ENCODE peak calls at places on chromosomes 3 and 15, in nine cellular contexts. O is C1 segment of cervical spinal cord; F is myocyte; B is non-pigmented ciliary epithelial cell; V is GM23248; N is GM12865; X is HTR-8/SVneo; U is stimulated activated CD8-positive, alpha-beta memory T cell treated with anti-CD3 and anti-CD28 coated beads, Interleukin-12 subunit alpha, Interleukin-12 subunit beta, amount 100 ng/mL, for 4 hours; J is KG1. S is an unnamed sample.
A peak's percentile ranks its signal among the peaks of the same experiment; 100 is the strongest.

GRCh38 chr15:33722005-33722672 is 246.2 kb upstream of the CHRM5 start:
- DNase-seq in O (no peak), F (no peak), B (peak; percentile 62), V (peak; percentile 83), N (peak; percentile 37), X (no peak), U (no peak), J (no peak), S (no peak)

GRCh38 chr3:126531051-126531330 is 7.0 kb downstream of the CHST13 start:
- DNase-seq in O (no peak), F (no peak), B (no peak), V (no peak), N (no peak), X (no peak), U (no peak), J (no peak), S (no peak)

GRCh38 chr3:15576475-15576874 is 24.9 kb downstream of the HACL1 start:
- DNase-seq in O (no peak), F (no peak), B (no peak), V (no peak), N (no peak), X (no peak), U (no peak), J (no peak), S (no peak)

GRCh38 chr15:66472176-66472999 is 25.2 kb downstream of the SNAPC5 start:
- DNase-seq in O (no peak), F (peak; percentile 50), B (no peak), V (peak; percentile 43), N (peak; percentile 89), X (no peak), U (peak; percentile 6), J (no peak), S (no peak)

GRCh38 chr3:120780977-120781376 is 38.4 kb downstream of the GTF2E1 start:
- DNase-seq in O (no peak), F (peak; percentile 96), B (peak; percentile 72), V (peak; percentile 78), N (peak; percentile 90), X (peak; percentile 64), U (no peak), J (no peak), S (peak; percentile 36)

GRCh38 chr3:64094713-64095079 is 71.4 kb upstream of the PSMD6 start:
- DNase-seq in O (no peak), F (no peak), B (no peak), V (no peak), N (no peak), X (no peak), U (no peak), J (no peak), S (no peak)

GRCh38 chr3:128426128-128426921 is 40.4 kb downstream of the DNAJB8 start:
- DNase-seq in O (no peak), F (peak; percentile 31), B (no peak), V (peak; percentile 69), N (peak; percentile 48), X (peak; percentile 72), U (peak; percentile 35), J (no peak), S (no peak)

GRCh38 chr3:157029365-157029790 is 130.6 kb downstream of the CCNL1 start:
- DNase-seq in O (no peak), F (no peak), B (no peak), V (no peak), N (peak; percentile 6), X (no peak), U (no peak), J (no peak), S (no peak)

GRCh38 chr3:50490438-50490970 is 12.9 kb downstream of the CACNA2D2 start:
- DNase-seq in O (no peak), F (no peak), B (no peak), V (no peak), N (no peak), X (no peak), U (no peak), J (no peak), S (no peak)

GRCh38 chr3:177615015-177615414 is 417.7 kb upstream of the TBL1XR1 start:
- DNase-seq in O (no peak), F (peak; percentile 71), B (peak; percentile 99), V (peak; percentile 62), N (no peak), X (peak; percentile 37), U (no peak), J (peak; percentile 49), S (no peak)

GRCh38 chr3:70108072-70108471 is 108.5 kb downstream of the SAMMSON start:
- DNase-seq in O (no peak), F (peak; percentile 5), B (no peak), V (peak; percentile 8), N (peak; percentile 52), X (no peak), U (no peak), J (no peak), S (no peak)

GRCh38 chr3:110799236-110799635 is 272.4 kb upstream of the NECTIN3 start:
- DNase-seq in O (no peak), F (no peak), B (no peak), V (peak; percentile 60), N (no peak), X (peak; percentile 5), U (no peak), J (no peak), S (no peak)

GRCh38 chr3:35537265-35537664 is 102.1 kb upstream of the ARPP21 start:
- DNase-seq in O (no peak), F (no peak), B (no peak), V (no peak), N (no peak), X (no peak), U (no peak), J (no peak), S (no peak)

GRCh38 chr15:99446565-99447496 is 119.0 kb upstream of the MEF2A start:
- DNase-seq in O (no peak), F (no peak), B (no peak), V (no peak), N (no peak), X (no peak), U (no peak), J (no peak), S (no peak)

GRCh38 chr15:62928242-62928995 is 114.1 kb upstream of the TPM1 start:
- DNase-seq in O (no peak), F (peak; percentile 59), B (peak; percentile 89), V (peak; percentile 99), N (no peak), X (peak; percentile 50), U (no peak), J (no peak), S (no peak)

GRCh38 chr3:159824341-159824740 is 164.3 kb upstream of the IL12A start:
- DNase-seq in O (no peak), F (peak; percentile 90), B (peak; percentile 86), V (peak; percentile 87), N (no peak), X (peak; percentile 81), U (no peak), J (no peak), S (peak; percentile 56)

GRCh38 chr15:68930268-68931022 is at the start of gene SPESP1:
- DNase-seq in O (peak; percentile 3), F (peak; percentile 77), B (no peak), V (peak; percentile 3), N (no peak), X (no peak), U (peak; percentile 7), J (no peak), S (no peak)

GRCh38 chr15:44033894-44034293 is 161.2 kb downstream of the FRMD5 start:
- DNase-seq in O (peak; percentile 4), F (peak; percentile 72), B (no peak), V (peak; percentile 78), N (no peak), X (no peak), U (no peak), J (no peak), S (peak; percentile 16)

GRCh38 chr15:79023546-79023890 is 67.1 kb downstream of the RASGRF1 start:
- DNase-seq in O (no peak), F (no peak), B (no peak), V (no peak), N (no peak), X (no peak), U (no peak), J (no peak), S (no peak)

GRCh38 chr3:102132370-102132769 is 283.1 kb downstream of the NFKBIZ start:
- DNase-seq in O (no peak), F (peak; percentile 33), B (no peak), V (peak; percentile 17), N (no peak), X (no peak), U (no peak), J (no peak), S (no peak)

GRCh38 chr15:29917600-29918597 is 95.6 kb upstream of the TJP1 start:
- DNase-seq in O (no peak), F (no peak), B (no peak), V (peak; percentile 56), N (no peak), X (no peak), U (no peak), J (no peak), S (no peak)

GRCh38 chr3:136070953-136071949 is 105.7 kb downstream of the PPP2R3A start:
- DNase-seq in O (no peak), F (peak; percentile 57), B (no peak), V (peak; percentile 68), N (peak; percentile 6), X (peak; percentile 24), U (no peak), J (no peak), S (no peak)

GRCh38 chr15:27028836-27029482 is 58.0 kb downstream of the GABRG3 start:
- DNase-seq in O (no peak), F (no peak), B (no peak), V (peak; percentile 11), N (no peak), X (no peak), U (no peak), J (no peak), S (no peak)

GRCh38 chr3:36591959-36592358 is 172.4 kb downstream of the DCLK3 start:
- DNase-seq in O (no peak), F (no peak), B (no peak), V (peak; percentile 48), N (no peak), X (no peak), U (no peak), J (no peak), S (no peak)

GRCh38 chr3:11845661-11846060 is 1.0 kb downstream of the TAMM41 start:
- DNase-seq in O (no peak), F (no peak), B (no peak), V (peak; percentile 8), N (peak; percentile 30), X (no peak), U (no peak), J (no peak), S (no peak)

GRCh38 chr3:58434990-58435389 is 1.4 kb upstream of the PDHB start:
- DNase-seq in O (no peak), F (peak; percentile 86), B (peak; percentile 38), V (peak; percentile 76), N (no peak), X (peak; percentile 46), U (no peak), J (no peak), S (no peak)

GRCh38 chr15:62769604-62770003 is 272.9 kb upstream of the TPM1 start:
- DNase-seq in O (no peak), F (no peak), B (peak; percentile 81), V (peak; percentile 93), N (no peak), X (peak; percentile 51), U (no peak), J (no peak), S (peak; percentile 47)

GRCh38 chr3:170806676-170807075 is 63.3 kb downstream of the RPL22L1 start:
- DNase-seq in O (no peak), F (no peak), B (no peak), V (no peak), N (no peak), X (no peak), U (no peak), J (no peak), S (no peak)

GRCh38 chr3:139113231-139113749 is 68.6 kb upstream of the PRR23C start:
- DNase-seq in O (no peak), F (no peak), B (no peak), V (no peak), N (no peak), X (peak; percentile 13), U (no peak), J (no peak), S (peak; percentile 21)

GRCh38 chr3:70999730-71000129 is 583.8 kb downstream of the FOXP1 start:
- DNase-seq in O (no peak), F (peak; percentile 64), B (no peak), V (peak; percentile 92), N (no peak), X (no peak), U (no peak), J (no peak), S (no peak)

GRCh38 chr15:85030301-85031049 is 48.8 kb downstream of the PDE8A start:
- DNase-seq in O (no peak), F (peak; percentile 36), B (no peak), V (peak; percentile 77), N (peak; percentile 31), X (peak; percentile 21), U (no peak), J (no peak), S (no peak)

S was measured in HCT116.